ENCODE peak calls at places on chromosomes 11 and 22, in four cellular contexts. One of them, this sample, is unnamed.

GRCh38 chr11:119339581-119340334 is 925 bp downstream of the C1QTNF5 start:
- DNase-seq in K562: peak; percentile 92
- DNase-seq in HL-60: no peak
- DNase-seq in GM12878: no peak
- DNase-seq in this sample: peak; percentile 72

GRCh38 chr11:70038034-70038834 is 39.9 kb upstream of the ANO1 start:
- DNase-seq in HL-60: peak; percentile 2
- DNase-seq in GM12878: no peak
- DNase-seq in K562: no peak
- DNase-seq in this sample: no peak

GRCh38 chr11:3164540-3165151 is 464 bp downstream of the OSBPL5 start:
- DNase-seq in GM12878: no peak
- DNase-seq in K562: peak; percentile 73
- DNase-seq in HL-60: no peak
- DNase-seq in this sample: peak; percentile 23

GRCh38 chr11:75896843-75897419 is 81.9 kb downstream of the UVRAG start:
- DNase-seq in GM12878: no peak
- DNase-seq in HL-60: no peak
- DNase-seq in K562: peak; percentile 22
- DNase-seq in this sample: no peak

GRCh38 chr11:81331073-81331472 is 1402.6 kb downstream of the FAM181B start:
- DNase-seq in HL-60: no peak
- DNase-seq in GM12878: no peak
- DNase-seq in K562: no peak
- DNase-seq in this sample: no peak

GRCh38 chr11:34182425-34182824 is 77.0 kb downstream of the NAT10 start:
- DNase-seq in K562: no peak
- DNase-seq in HL-60: no peak
- DNase-seq in GM12878: no peak
- DNase-seq in this sample: no peak

GRCh38 chr11:113241190-113242051 is 73.0 kb upstream of the TTC12 start:
- DNase-seq in GM12878: no peak
- DNase-seq in HL-60: no peak
- DNase-seq in K562: no peak
- DNase-seq in this sample: no peak

GRCh38 chr11:70604221-70604620 is 205.9 kb downstream of the CTTN start:
- DNase-seq in GM12878: no peak
- DNase-seq in HL-60: no peak
- DNase-seq in K562: no peak
- DNase-seq in this sample: no peak

GRCh38 chr22:29633514-29634312 is 30.3 kb downstream of the NF2 start:
- DNase-seq in GM12878: no peak
- DNase-seq in K562: no peak
- DNase-seq in HL-60: no peak
- DNase-seq in this sample: no peak

GRCh38 chr22:46084943-46085830 is 65.1 kb upstream of the PPARA start:
- DNase-seq in HL-60: no peak
- DNase-seq in GM12878: no peak
- DNase-seq in K562: peak; percentile 45
- DNase-seq in this sample: no peak

GRCh38 chr11:15148181-15148580 is 33.5 kb downstream of the INSC start:
- DNase-seq in GM12878: no peak
- DNase-seq in K562: no peak
- DNase-seq in HL-60: no peak
- DNase-seq in this sample: no peak

GRCh38 chr11:103959279-103959930 is 77.0 kb upstream of the DDI1 start:
- DNase-seq in GM12878: peak; percentile 83
- DNase-seq in HL-60: no peak
- DNase-seq in K562: no peak
- DNase-seq in this sample: no peak

GRCh38 chr22:37244114-37244921 is at the start of gene RAC2:
- DNase-seq in GM12878: no peak
- DNase-seq in HL-60: peak; percentile 99
- DNase-seq in K562: peak; percentile 84
- DNase-seq in this sample: peak; percentile 70

GRCh38 chr22:19046287-19046686 is 75.9 kb downstream of the DGCR2 start:
- DNase-seq in GM12878: no peak
- DNase-seq in K562: no peak
- DNase-seq in HL-60: no peak
- DNase-seq in this sample: no peak

GRCh38 chr22:50526849-50527801 is 1.7 kb upstream of the SCO2 start:
- DNase-seq in GM12878: no peak
- DNase-seq in HL-60: peak; percentile 89
- DNase-seq in K562: peak; percentile 64
- DNase-seq in this sample: peak; percentile 57

GRCh38 chr22:20312396-20313191 is 7.3 kb downstream of the DGCR6L start:
- DNase-seq in K562: no peak
- DNase-seq in HL-60: no peak
- DNase-seq in GM12878: no peak
- DNase-seq in this sample: no peak

GRCh38 chr11:2308713-2309112 is 6.9 kb downstream of the TSPAN32 start:
- DNase-seq in HL-60: no peak
- DNase-seq in GM12878: no peak
- DNase-seq in K562: no peak
- DNase-seq in this sample: no peak

GRCh38 chr11:28819741-28820140 is 711.6 kb downstream of the METTL15 start:
- DNase-seq in K562: no peak
- DNase-seq in HL-60: no peak
- DNase-seq in GM12878: no peak
- DNase-seq in this sample: no peak

GRCh38 chr11:65355776-65356393 is 1.3 kb downstream of the TIGD3 start:
- DNase-seq in GM12878: no peak
- DNase-seq in K562: no peak
- DNase-seq in HL-60: no peak
- DNase-seq in this sample: no peak

GRCh38 chr11:65354265-65355012 is at the start of gene TIGD3:
- DNase-seq in GM12878: peak; percentile 75
- DNase-seq in HL-60: peak; percentile 95
- DNase-seq in K562: peak; percentile 99
- DNase-seq in this sample: peak; percentile 99

GRCh38 chr11:65356394-65356972 is 1.9 kb downstream of the TIGD3 start:
- DNase-seq in K562: no peak
- DNase-seq in GM12878: no peak
- DNase-seq in HL-60: no peak
- DNase-seq in this sample: no peak

GRCh38 chr11:65353900-65354264 is 669 bp upstream of the TIGD3 start:
- DNase-seq in HL-60: no peak
- DNase-seq in GM12878: no peak
- DNase-seq in K562: no peak
- DNase-seq in this sample: no peak

GRCh38 chr11:65355013-65355775 is 643 bp downstream of the TIGD3 start:
- DNase-seq in GM12878: no peak
- DNase-seq in HL-60: peak; percentile 72
- DNase-seq in K562: peak; percentile 87
- DNase-seq in this sample: peak; percentile 71
- TF ChIP-seq POLR2AphosphoS5 in GM12878: no peak
- TF ChIP-seq POLR2AphosphoS5 in HL-60: no peak
- TF ChIP-seq POLR2AphosphoS5 in K562: no peak
- TF ChIP-seq POLR2AphosphoS5 in this sample: no peak

DNA sequence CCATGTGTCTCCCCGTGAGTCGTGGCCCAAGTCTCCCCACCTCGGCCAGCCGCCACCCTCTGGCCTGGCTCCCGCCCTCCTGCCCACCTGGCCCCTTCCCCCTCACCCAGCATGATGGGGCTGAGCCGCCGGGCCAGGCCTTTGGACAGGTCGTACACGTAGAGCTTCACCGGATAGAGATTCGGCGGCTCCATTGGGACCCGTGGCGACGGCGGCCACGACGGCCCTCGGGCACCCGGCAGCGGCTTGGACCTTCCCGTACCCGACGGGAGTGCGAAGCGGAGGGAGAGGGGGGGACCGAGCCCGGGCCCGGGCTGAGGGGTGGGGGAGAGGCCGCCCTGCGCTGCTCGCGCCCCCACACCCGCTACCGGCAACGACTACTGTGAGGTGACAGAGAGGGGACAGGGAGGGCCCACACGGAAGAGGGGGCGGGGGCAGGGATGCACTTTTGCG is at the start of gene DESI1:
- DNase-seq in K562: no peak
- DNase-seq in HL-60: no peak
- DNase-seq in GM12878: no peak
- DNase-seq in this sample: peak; percentile 32
- TF ChIP-seq SPI1 in K562: no peak
- TF ChIP-seq SPI1 in HL-60: no peak
- TF ChIP-seq SPI1 in GM12878: no peak
- TF ChIP-seq SPI1 in this sample: no peak

DNA sequence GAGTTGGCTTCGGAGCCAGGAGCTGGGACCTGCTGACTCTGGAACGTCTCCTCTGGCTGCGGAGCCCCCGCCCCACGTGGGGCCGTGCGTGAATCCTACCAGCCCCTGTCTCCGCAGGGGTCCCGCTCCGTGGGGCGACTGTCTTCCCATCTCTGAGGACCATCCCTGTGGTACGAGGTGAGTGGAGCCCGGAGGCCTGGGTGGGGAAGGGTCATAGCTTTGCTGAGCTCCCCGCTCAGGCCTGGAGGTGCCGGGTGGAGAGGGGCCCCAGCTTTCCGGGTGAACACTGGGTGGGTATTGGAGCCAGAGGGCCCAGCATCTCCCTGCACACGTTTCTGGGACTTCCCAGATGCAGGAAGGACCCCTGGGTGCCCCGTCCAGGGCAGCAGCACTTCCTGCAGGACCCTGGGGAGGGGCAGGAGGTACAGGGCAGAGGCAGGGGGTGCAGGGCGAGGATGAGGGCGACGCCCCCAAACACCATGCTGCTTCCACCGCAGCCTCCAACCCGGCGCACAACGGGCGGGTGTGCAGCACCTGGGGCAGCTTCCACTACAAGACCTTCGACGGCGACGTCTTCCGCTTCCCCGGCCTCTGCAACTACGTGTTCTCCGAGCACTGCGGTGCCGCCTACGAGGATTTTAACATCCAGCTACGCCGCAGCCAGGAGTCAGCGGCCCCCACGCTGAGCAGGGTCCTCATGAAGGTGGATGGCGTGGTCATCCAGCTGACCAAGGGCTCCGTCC is 3.8 kb downstream of the MUC5AC start:
- DNase-seq in HL-60: no peak
- DNase-seq in K562: no peak
- DNase-seq in GM12878: no peak
- DNase-seq in this sample: peak; percentile 11
- TF ChIP-seq POLR2AphosphoS5 in HL-60: no peak
- TF ChIP-seq POLR2AphosphoS5 in K562: no peak
- TF ChIP-seq POLR2AphosphoS5 in GM12878: no peak
- TF ChIP-seq POLR2AphosphoS5 in this sample: no peak

DNA sequence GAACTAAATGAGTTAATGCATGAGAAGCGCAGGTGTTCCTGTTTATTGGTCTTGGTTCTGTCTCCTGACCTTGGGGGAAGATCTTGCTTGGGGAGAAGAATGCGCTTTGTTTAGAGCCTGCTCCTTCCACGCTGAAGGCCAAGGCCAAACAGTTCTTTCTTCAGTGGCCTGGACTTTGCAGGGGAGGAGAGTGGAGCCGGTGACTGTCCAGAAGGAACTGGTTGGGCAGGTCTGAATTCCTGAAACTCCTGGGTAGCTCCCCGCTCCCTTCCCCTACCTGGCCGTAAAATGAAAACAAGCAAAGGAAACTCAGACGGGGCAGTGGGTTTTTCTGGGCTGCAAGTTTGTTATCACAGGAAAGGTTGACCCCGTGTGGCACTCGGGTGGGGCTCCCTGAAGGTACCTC is 3.6 kb downstream of the ARHGAP8 start:
- DNase-seq in K562: no peak
- DNase-seq in HL-60: no peak
- DNase-seq in GM12878: no peak
- DNase-seq in this sample: no peak
- TF ChIP-seq SPI1 in K562: no peak
- TF ChIP-seq SPI1 in HL-60: no peak
- TF ChIP-seq SPI1 in GM12878: no peak
- TF ChIP-seq SPI1 in this sample: no peak

GRCh38 chr11:68956547-68957254 is 24.1 kb downstream of the MRGPRD start:
- DNase-seq in GM12878: no peak
- DNase-seq in K562: no peak
- DNase-seq in HL-60: no peak
- DNase-seq in this sample: no peak
- TF ChIP-seq POLR2AphosphoS5 in GM12878: no peak
- TF ChIP-seq POLR2AphosphoS5 in K562: no peak
- TF ChIP-seq POLR2AphosphoS5 in HL-60: no peak
- TF ChIP-seq POLR2AphosphoS5 in this sample: no peak

GRCh38 chr11:116079580-116079979 is 575.4 kb upstream of the CADM1 start:
- DNase-seq in HL-60: no peak
- DNase-seq in K562: no peak
- DNase-seq in GM12878: no peak
- DNase-seq in this sample: no peak
- TF ChIP-seq SPI1 in HL-60: no peak
- TF ChIP-seq SPI1 in K562: no peak
- TF ChIP-seq SPI1 in GM12878: no peak
- TF ChIP-seq SPI1 in this sample: no peak

GRCh38 chr11:64843971-64844329 is 503 bp downstream of the CDC42BPG start:
- DNase-seq in K562: no peak
- DNase-seq in GM12878: no peak
- DNase-seq in HL-60: no peak
- DNase-seq in this sample: no peak

GRCh38 chr11:64844330-64845124 is at the start of gene CDC42BPG:
- DNase-seq in HL-60: peak; percentile 64
- DNase-seq in GM12878: no peak
- DNase-seq in K562: peak; percentile 96
- DNase-seq in this sample: peak; percentile 91

GRCh38 chr11:64841592-64842365 is 2.7 kb downstream of the CDC42BPG start:
- DNase-seq in K562: peak; percentile 35
- DNase-seq in HL-60: no peak
- DNase-seq in GM12878: no peak
- DNase-seq in this sample: no peak

GRCh38 chr11:64842366-64842759 is 2.1 kb downstream of the CDC42BPG start:
- DNase-seq in K562: no peak
- DNase-seq in GM12878: no peak
- DNase-seq in HL-60: no peak
- DNase-seq in this sample: no peak

GRCh38 chr11:64842851-64843841 is 1.3 kb downstream of the CDC42BPG start:
- DNase-seq in K562: peak; percentile 60
- DNase-seq in HL-60: no peak
- DNase-seq in GM12878: no peak
- DNase-seq in this sample: no peak
- TF ChIP-seq POLR2AphosphoS5 in K562: peak; percentile 17
- TF ChIP-seq POLR2AphosphoS5 in HL-60: no peak
- TF ChIP-seq POLR2AphosphoS5 in GM12878: no peak
- TF ChIP-seq POLR2AphosphoS5 in this sample: no peak

This sample was measured in GM12891.